ENCODE peak calls at places on chromosomes 12 and 14, in five cellular contexts. One of them, this sample, is unnamed.

GRCh38 chr12:32390572-32391219 is 8.7 kb upstream of the FGD4 start:
- DNase-seq in lower lobe of right lung: peak
- DNase-seq in mesothelial cell of epicardium: no peak
- DNase-seq in endodermal cell: peak
- DNase-seq in endothelial cell of umbilical vein: peak
- DNase-seq in this sample: no peak

GRCh38 chr14:50865677-50866076 is 6.2 kb upstream of the ABHD12B start:
- DNase-seq in endodermal cell: no peak
- DNase-seq in endothelial cell of umbilical vein: peak
- DNase-seq in mesothelial cell of epicardium: no peak
- DNase-seq in lower lobe of right lung: no peak
- DNase-seq in this sample: no peak

GRCh38 chr12:78865297-78865955 is 852 bp downstream of the SYT1 start:
- DNase-seq in mesothelial cell of epicardium: no peak
- DNase-seq in endodermal cell: no peak
- DNase-seq in lower lobe of right lung: no peak
- DNase-seq in endothelial cell of umbilical vein: no peak
- DNase-seq in this sample: no peak

GRCh38 chr14:77031680-77032482 is 3.4 kb upstream of the IRF2BPL start:
- DNase-seq in endothelial cell of umbilical vein: peak
- DNase-seq in endodermal cell: no peak
- DNase-seq in lower lobe of right lung: no peak
- DNase-seq in mesothelial cell of epicardium: no peak
- DNase-seq in this sample: no peak

GRCh38 chr12:43044241-43044640 is 454.7 kb upstream of the PRICKLE1 start:
- DNase-seq in endothelial cell of umbilical vein: no peak
- DNase-seq in mesothelial cell of epicardium: no peak
- DNase-seq in endodermal cell: no peak
- DNase-seq in lower lobe of right lung: no peak
- DNase-seq in this sample: no peak

GRCh38 chr12:111025301-111025700 is 104.9 kb upstream of the MYL2 start:
- DNase-seq in endothelial cell of umbilical vein: no peak
- DNase-seq in endodermal cell: no peak
- DNase-seq in lower lobe of right lung: no peak
- DNase-seq in mesothelial cell of epicardium: no peak
- DNase-seq in this sample: no peak

GRCh38 chr12:75533239-75533638 is 21.8 kb upstream of the KRR1 start:
- DNase-seq in endodermal cell: no peak
- DNase-seq in lower lobe of right lung: no peak
- DNase-seq in mesothelial cell of epicardium: no peak
- DNase-seq in endothelial cell of umbilical vein: no peak
- DNase-seq in this sample: no peak

GRCh38 chr12:123149828-123150272 is 1.0 kb downstream of the PITPNM2 start:
- DNase-seq in endodermal cell: peak
- DNase-seq in lower lobe of right lung: no peak
- DNase-seq in endothelial cell of umbilical vein: no peak
- DNase-seq in mesothelial cell of epicardium: no peak
- DNase-seq in this sample: no peak

GRCh38 chr12:120252071-120252906 is 13.2 kb downstream of the PXN start:
- DNase-seq in endodermal cell: no peak
- DNase-seq in lower lobe of right lung: no peak
- DNase-seq in mesothelial cell of epicardium: no peak
- DNase-seq in endothelial cell of umbilical vein: peak
- DNase-seq in this sample: no peak

DNA sequence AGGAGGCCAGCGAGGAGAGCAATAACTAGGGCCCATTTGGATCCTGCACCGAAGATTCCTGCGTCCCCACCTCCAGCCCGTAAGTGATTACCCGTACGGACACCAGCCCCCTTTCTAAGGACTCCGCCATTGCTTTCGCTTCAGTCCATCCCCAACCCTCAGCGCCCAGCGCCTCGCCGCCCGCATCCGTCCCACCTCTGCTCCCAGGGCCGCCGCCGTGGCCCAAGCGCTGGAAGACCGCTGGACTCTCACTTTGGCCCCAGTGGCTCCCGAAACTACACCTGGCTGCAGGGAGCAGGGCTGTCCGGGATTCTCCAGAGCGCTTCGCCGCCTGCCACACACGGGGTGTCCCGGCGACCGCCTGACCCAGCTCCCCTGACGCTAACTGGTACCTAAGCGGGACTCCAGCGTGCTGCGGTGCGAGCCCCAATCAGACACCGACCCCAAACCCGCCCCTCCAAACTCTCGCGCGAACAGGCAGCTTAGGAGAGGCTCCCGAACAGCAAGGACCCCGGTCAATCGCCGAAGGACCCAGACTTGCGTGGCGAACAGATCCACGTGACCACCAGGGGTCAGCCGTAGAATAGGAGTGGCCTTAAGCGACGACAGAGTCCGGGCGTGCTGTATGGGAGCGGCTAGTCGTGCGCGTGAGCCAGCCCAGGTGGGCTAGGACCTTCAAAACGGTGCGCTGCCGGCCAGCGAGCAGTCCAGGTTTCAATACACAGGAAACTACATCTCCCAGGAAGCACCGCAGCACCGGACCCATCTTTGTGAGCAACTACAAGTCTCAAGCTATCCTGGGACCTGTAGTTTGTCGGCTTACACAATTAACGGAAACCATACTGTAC is at the start of gene CNPY2:
- DNase-seq in endodermal cell: peak
- DNase-seq in mesothelial cell of epicardium: peak
- DNase-seq in endothelial cell of umbilical vein: peak
- DNase-seq in lower lobe of right lung: peak
- DNase-seq in this sample: peak
- TF ChIP-seq CTCF in endodermal cell: peak
- TF ChIP-seq CTCF in mesothelial cell of epicardium: no peak
- TF ChIP-seq CTCF in endothelial cell of umbilical vein: peak
- TF ChIP-seq CTCF in lower lobe of right lung: peak
- TF ChIP-seq CTCF in this sample: no peak

GRCh38 chr12:106211973-106212372 is 35.8 kb downstream of the CKAP4 start:
- DNase-seq in mesothelial cell of epicardium: no peak
- DNase-seq in lower lobe of right lung: no peak
- DNase-seq in endothelial cell of umbilical vein: no peak
- DNase-seq in endodermal cell: peak
- DNase-seq in this sample: no peak

GRCh38 chr12:106219043-106219442 is 28.8 kb downstream of the CKAP4 start:
- DNase-seq in mesothelial cell of epicardium: no peak
- DNase-seq in endothelial cell of umbilical vein: no peak
- DNase-seq in endodermal cell: peak
- DNase-seq in lower lobe of right lung: no peak
- DNase-seq in this sample: no peak

GRCh38 chr12:106214576-106214975 is 33.2 kb downstream of the CKAP4 start:
- DNase-seq in endothelial cell of umbilical vein: no peak
- DNase-seq in endodermal cell: peak
- DNase-seq in mesothelial cell of epicardium: no peak
- DNase-seq in lower lobe of right lung: no peak
- DNase-seq in this sample: no peak

GRCh38 chr12:106217706-106218105 is 30.1 kb downstream of the CKAP4 start:
- DNase-seq in endodermal cell: no peak
- DNase-seq in lower lobe of right lung: no peak
- DNase-seq in mesothelial cell of epicardium: no peak
- DNase-seq in endothelial cell of umbilical vein: no peak
- DNase-seq in this sample: no peak

GRCh38 chr12:106213721-106214121 is 34.1 kb downstream of the CKAP4 start:
- DNase-seq in mesothelial cell of epicardium: no peak
- DNase-seq in endodermal cell: peak
- DNase-seq in endothelial cell of umbilical vein: peak
- DNase-seq in lower lobe of right lung: no peak
- DNase-seq in this sample: no peak
- TF ChIP-seq CTCF in mesothelial cell of epicardium: no peak
- TF ChIP-seq CTCF in endodermal cell: no peak
- TF ChIP-seq CTCF in endothelial cell of umbilical vein: no peak
- TF ChIP-seq CTCF in lower lobe of right lung: no peak
- TF ChIP-seq CTCF in this sample: no peak

GRCh38 chr12:5912437-5913334 is 32.4 kb downstream of the ANO2 start:
- DNase-seq in endodermal cell: peak
- DNase-seq in endothelial cell of umbilical vein: no peak
- DNase-seq in lower lobe of right lung: no peak
- DNase-seq in mesothelial cell of epicardium: no peak
- DNase-seq in this sample: no peak
- TF ChIP-seq CTCF in endodermal cell: peak
- TF ChIP-seq CTCF in endothelial cell of umbilical vein: peak
- TF ChIP-seq CTCF in lower lobe of right lung: no peak
- TF ChIP-seq CTCF in mesothelial cell of epicardium: no peak
- TF ChIP-seq CTCF in this sample: no peak

GRCh38 chr12:89070603-89071002 is 281.7 kb downstream of the DUSP6 start:
- DNase-seq in endodermal cell: no peak
- DNase-seq in endothelial cell of umbilical vein: no peak
- DNase-seq in lower lobe of right lung: no peak
- DNase-seq in mesothelial cell of epicardium: no peak
- DNase-seq in this sample: no peak

GRCh38 chr12:89064151-89064550 is 288.1 kb downstream of the DUSP6 start:
- DNase-seq in mesothelial cell of epicardium: no peak
- DNase-seq in endodermal cell: no peak
- DNase-seq in endothelial cell of umbilical vein: no peak
- DNase-seq in lower lobe of right lung: no peak
- DNase-seq in this sample: no peak

GRCh38 chr12:89064780-89065179 is 287.5 kb downstream of the DUSP6 start:
- DNase-seq in mesothelial cell of epicardium: no peak
- DNase-seq in lower lobe of right lung: no peak
- DNase-seq in endothelial cell of umbilical vein: no peak
- DNase-seq in endodermal cell: no peak
- DNase-seq in this sample: no peak

GRCh38 chr12:89069431-89069830 is 282.9 kb downstream of the DUSP6 start:
- DNase-seq in mesothelial cell of epicardium: no peak
- DNase-seq in endodermal cell: no peak
- DNase-seq in lower lobe of right lung: no peak
- DNase-seq in endothelial cell of umbilical vein: no peak
- DNase-seq in this sample: no peak

GRCh38 chr12:89067436-89067835 is 284.9 kb downstream of the DUSP6 start:
- DNase-seq in endothelial cell of umbilical vein: no peak
- DNase-seq in endodermal cell: no peak
- DNase-seq in mesothelial cell of epicardium: no peak
- DNase-seq in lower lobe of right lung: no peak
- DNase-seq in this sample: no peak
- TF ChIP-seq CTCF in endothelial cell of umbilical vein: no peak
- TF ChIP-seq CTCF in endodermal cell: no peak
- TF ChIP-seq CTCF in mesothelial cell of epicardium: no peak
- TF ChIP-seq CTCF in lower lobe of right lung: no peak
- TF ChIP-seq CTCF in this sample: no peak

GRCh38 chr14:97446087-97446486 is 648.9 kb downstream of the VRK1 start:
- DNase-seq in endothelial cell of umbilical vein: no peak
- DNase-seq in mesothelial cell of epicardium: no peak
- DNase-seq in lower lobe of right lung: no peak
- DNase-seq in endodermal cell: no peak
- DNase-seq in this sample: no peak
- TF ChIP-seq CTCF in endothelial cell of umbilical vein: no peak
- TF ChIP-seq CTCF in mesothelial cell of epicardium: no peak
- TF ChIP-seq CTCF in lower lobe of right lung: no peak
- TF ChIP-seq CTCF in endodermal cell: peak
- TF ChIP-seq CTCF in this sample: no peak

GRCh38 chr12:108078428-108078827 is 50.7 kb upstream of the WSCD2 start:
- DNase-seq in endothelial cell of umbilical vein: no peak
- DNase-seq in lower lobe of right lung: no peak
- DNase-seq in mesothelial cell of epicardium: no peak
- DNase-seq in endodermal cell: peak
- DNase-seq in this sample: no peak
- TF ChIP-seq CTCF in endothelial cell of umbilical vein: no peak
- TF ChIP-seq CTCF in lower lobe of right lung: no peak
- TF ChIP-seq CTCF in mesothelial cell of epicardium: no peak
- TF ChIP-seq CTCF in endodermal cell: peak
- TF ChIP-seq CTCF in this sample: no peak

DNA sequence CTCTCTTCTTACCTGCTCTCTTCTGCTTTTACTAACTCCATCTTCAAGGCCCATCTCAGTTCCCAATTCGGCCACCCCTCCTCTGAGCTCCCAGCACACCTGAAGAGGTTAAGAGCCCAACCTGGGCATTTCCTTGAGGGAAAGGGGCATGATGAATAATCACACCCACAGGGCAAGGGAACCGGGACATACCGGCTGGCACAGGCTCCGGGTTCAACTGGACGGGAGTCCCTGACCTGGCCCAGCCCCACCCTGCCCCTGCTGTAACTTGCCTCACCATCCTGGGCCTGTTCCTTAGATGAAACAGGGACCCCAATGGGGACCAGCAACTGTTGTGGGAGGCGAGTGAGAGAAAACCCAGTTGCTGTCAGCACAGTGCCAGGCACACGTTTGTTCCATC is 8.5 kb downstream of the CCDC85C start:
- DNase-seq in lower lobe of right lung: no peak
- DNase-seq in endodermal cell: no peak
- DNase-seq in endothelial cell of umbilical vein: no peak
- DNase-seq in mesothelial cell of epicardium: no peak
- DNase-seq in this sample: no peak
- TF ChIP-seq CTCF in lower lobe of right lung: no peak
- TF ChIP-seq CTCF in endodermal cell: no peak
- TF ChIP-seq CTCF in endothelial cell of umbilical vein: no peak
- TF ChIP-seq CTCF in mesothelial cell of epicardium: no peak
- TF ChIP-seq CTCF in this sample: no peak